ENCODE peak calls at places on chromosome X, in six cellular contexts. G is body of pancreas, Y is tibial artery, H is psoas muscle, C is transverse colon, N is neural progenitor cell. Q is an unnamed sample. For H3K4me1, the result is how much of the 10 kb centered on the place peaks cover.

GRCh38 chrX:38726596-38726995 is 74.7 kb upstream of the MID1IP1 start:
- DNase-seq in G (no peak), Y (no peak), H (no peak), C (no peak), N (no peak), Q (no peak)

GRCh38 chrX:76420237-76420636 is 7.3 kb upstream of the MAGEE1 start:
- DNase-seq in G (no peak), Y (no peak), H (no peak), C (no peak), N (no peak), Q (no peak)

GRCh38 chrX:131827935-131828334 is 195.2 kb upstream of the STK26 start:
- DNase-seq in G (peak), Y (no peak), H (no peak), C (no peak), N (peak), Q (no peak)

GRCh38 chrX:31522760-31523159 is 450.9 kb upstream of the FTHL17 start:
- DNase-seq in G (no peak), Y (no peak), H (no peak), C (no peak), N (no peak), Q (peak)

GRCh38 chrX:96102997-96103396 is 581.6 kb upstream of the DIAPH2 start:
- DNase-seq in G (no peak), Y (peak), H (no peak), C (no peak), N (no peak), Q (peak)

GRCh38 chrX:71992711-71993110 is 82.1 kb downstream of the NHSL2 start:
- DNase-seq in G (no peak), Y (no peak), H (no peak), C (no peak), N (no peak), Q (peak)

GRCh38 chrX:111164728-111165127 is 68.7 kb downstream of the PAK3 start:
- DNase-seq in G (no peak), Y (no peak), H (no peak), C (no peak), N (peak), Q (no peak)

GRCh38 chrX:1466232-1466661 is 13.5 kb upstream of the ASMTL start:
- DNase-seq in G (no peak), Y (peak), H (no peak), C (no peak), N (no peak), Q (no peak)

GRCh38 chrX:123085311-123085940 is 98.7 kb upstream of the GRIA3 start:
- DNase-seq in G (no peak), Y (no peak), H (no peak), C (no peak), N (peak), Q (no peak)

GRCh38 chrX:2684256-2684655 is 6.8 kb upstream of the CD99 start:
- DNase-seq in G (no peak), Y (no peak), H (no peak), C (no peak), N (no peak), Q (no peak)

GRCh38 chrX:13216139-13216538 is 103.7 kb downstream of the ATXN3L start:
- DNase-seq in G (no peak), Y (no peak), H (no peak), C (no peak), N (no peak), Q (no peak)

GRCh38 chrX:13208281-13208935 is 111.4 kb downstream of the ATXN3L start:
- DNase-seq in G (no peak), Y (no peak), H (no peak), C (no peak), N (no peak), Q (no peak)

GRCh38 chrX:13215729-13216128 is 104.1 kb downstream of the ATXN3L start:
- DNase-seq in G (no peak), Y (no peak), H (no peak), C (no peak), N (no peak), Q (no peak)

GRCh38 chrX:13212191-13212651 is 107.6 kb downstream of the ATXN3L start:
- DNase-seq in G (no peak), Y (no peak), H (no peak), C (no peak), N (peak), Q (no peak)
- H3K27ac ChIP-seq in G (no peak), Y (no peak), H (no peak), C (no peak), N (no peak), Q (no peak)

DNA sequence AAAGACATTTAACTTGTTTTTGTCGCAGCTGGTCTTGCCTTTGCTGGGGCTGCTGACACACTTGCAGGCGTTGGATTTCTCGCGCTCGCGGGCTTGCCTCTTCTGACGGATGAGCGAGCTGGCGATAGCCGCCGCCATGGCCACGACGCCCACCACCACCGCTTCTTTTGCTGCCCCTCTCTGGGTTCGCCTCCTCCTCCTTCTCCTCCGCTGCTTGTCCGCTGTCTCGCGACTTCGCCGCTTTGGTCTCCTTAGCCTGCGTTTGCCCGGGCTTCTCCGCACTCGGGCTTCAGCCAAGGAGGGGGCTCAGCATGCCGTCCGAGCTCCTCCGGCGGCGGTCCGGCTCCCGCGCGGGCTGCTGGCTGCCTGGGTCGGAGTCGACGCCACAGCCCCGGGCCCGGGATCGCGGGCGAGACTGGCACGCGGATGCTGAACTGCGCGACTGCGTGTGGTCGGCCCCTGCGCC is 618 bp downstream of the FGF13 start:
- DNase-seq in G (no peak), Y (no peak), H (peak), C (no peak), N (peak), Q (peak)
- H3K4me1 ChIP-seq in G (under half), Y (under half), H (under half), C (under half), N (under half), Q (under half)

GRCh38 chrX:125288343-125288742 is 31.3 kb upstream of the TEX13C start:
- DNase-seq in G (no peak), Y (no peak), H (no peak), C (no peak), N (no peak), Q (no peak)

GRCh38 chrX:125289920-125290319 is 29.8 kb upstream of the TEX13C start:
- DNase-seq in G (no peak), Y (no peak), H (no peak), C (no peak), N (no peak), Q (no peak)

GRCh38 chrX:125291124-125291523 is 28.5 kb upstream of the TEX13C start:
- DNase-seq in G (no peak), Y (no peak), H (no peak), C (no peak), N (no peak), Q (no peak)

GRCh38 chrX:125287282-125287681 is 32.4 kb upstream of the TEX13C start:
- DNase-seq in G (no peak), Y (no peak), H (no peak), C (no peak), N (no peak), Q (no peak)

GRCh38 chrX:125289209-125289608 is 30.5 kb upstream of the TEX13C start:
- DNase-seq in G (no peak), Y (no peak), H (no peak), C (no peak), N (no peak), Q (no peak)
- TF ChIP-seq CTCF in G (no peak), Y (no peak), H (no peak), C (no peak), N (no peak), Q (no peak)

GRCh38 chrX:136183175-136183574 is 35.8 kb downstream of the FHL1 start:
- DNase-seq in G (no peak), Y (no peak), H (no peak), C (no peak), N (no peak), Q (no peak)

GRCh38 chrX:136186023-136186413 is 38.7 kb downstream of the FHL1 start:
- DNase-seq in G (no peak), Y (no peak), H (no peak), C (no peak), N (no peak), Q (no peak)

GRCh38 chrX:136182394-136182793 is 35.1 kb downstream of the FHL1 start:
- DNase-seq in G (no peak), Y (no peak), H (no peak), C (no peak), N (no peak), Q (no peak)

GRCh38 chrX:136183917-136184316 is 36.6 kb downstream of the FHL1 start:
- DNase-seq in G (no peak), Y (no peak), H (no peak), C (no peak), N (no peak), Q (no peak)

GRCh38 chrX:136185409-136186022 is 38.2 kb downstream of the FHL1 start:
- DNase-seq in G (no peak), Y (no peak), H (no peak), C (no peak), N (no peak), Q (no peak)
- H3K27ac ChIP-seq in G (no peak), Y (peak), H (peak), C (peak), N (no peak), Q (peak)

GRCh38 chrX:40973619-40974018 is 111.6 kb upstream of the USP9X start:
- DNase-seq in G (no peak), Y (no peak), H (no peak), C (no peak), N (no peak), Q (no peak)
- H3K4me1 ChIP-seq in G (under half), Y (under half), H (under half), C (under half), N (under half), Q (under half)

GRCh38 chrX:87582453-87582852 is 64.9 kb downstream of the KLHL4 start:
- DNase-seq in G (no peak), Y (no peak), H (no peak), C (no peak), N (no peak), Q (no peak)

GRCh38 chrX:87580862-87581261 is 63.3 kb downstream of the KLHL4 start:
- DNase-seq in G (no peak), Y (no peak), H (no peak), C (no peak), N (no peak), Q (no peak)

GRCh38 chrX:87578978-87579377 is 61.4 kb downstream of the KLHL4 start:
- DNase-seq in G (no peak), Y (no peak), H (no peak), C (no peak), N (peak), Q (no peak)

GRCh38 chrX:87583679-87584078 is 66.1 kb downstream of the KLHL4 start:
- DNase-seq in G (no peak), Y (no peak), H (no peak), C (no peak), N (peak), Q (no peak)
- TF ChIP-seq CTCF in G (peak), Y (no peak), H (peak), C (no peak), N (peak), Q (no peak)

DNA sequence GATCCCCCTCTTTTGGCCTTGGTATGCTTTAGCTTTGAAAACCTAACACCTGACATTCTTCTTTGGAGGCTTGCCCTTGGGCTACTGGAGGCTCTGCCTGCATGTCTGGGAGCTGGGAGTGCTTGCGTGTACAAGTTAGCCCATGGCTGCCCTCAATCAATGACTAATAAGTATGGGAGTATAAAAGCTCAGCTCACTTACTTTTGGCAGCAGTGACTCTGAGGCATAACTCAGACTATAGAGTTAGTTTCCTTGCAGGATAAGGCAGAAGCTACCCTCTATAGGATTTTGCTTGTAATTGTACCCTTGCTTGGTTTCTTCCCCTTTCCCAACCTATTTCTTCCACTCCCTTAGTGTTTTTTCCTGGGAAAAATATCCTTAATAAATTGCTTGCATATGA is 247.9 kb downstream of the PPP1R2C start:
- DNase-seq in G (no peak), Y (no peak), H (no peak), C (no peak), N (no peak), Q (no peak)
- H3K27ac ChIP-seq in G (no peak), Y (no peak), H (no peak), C (no peak), N (no peak), Q (no peak)

DNA sequence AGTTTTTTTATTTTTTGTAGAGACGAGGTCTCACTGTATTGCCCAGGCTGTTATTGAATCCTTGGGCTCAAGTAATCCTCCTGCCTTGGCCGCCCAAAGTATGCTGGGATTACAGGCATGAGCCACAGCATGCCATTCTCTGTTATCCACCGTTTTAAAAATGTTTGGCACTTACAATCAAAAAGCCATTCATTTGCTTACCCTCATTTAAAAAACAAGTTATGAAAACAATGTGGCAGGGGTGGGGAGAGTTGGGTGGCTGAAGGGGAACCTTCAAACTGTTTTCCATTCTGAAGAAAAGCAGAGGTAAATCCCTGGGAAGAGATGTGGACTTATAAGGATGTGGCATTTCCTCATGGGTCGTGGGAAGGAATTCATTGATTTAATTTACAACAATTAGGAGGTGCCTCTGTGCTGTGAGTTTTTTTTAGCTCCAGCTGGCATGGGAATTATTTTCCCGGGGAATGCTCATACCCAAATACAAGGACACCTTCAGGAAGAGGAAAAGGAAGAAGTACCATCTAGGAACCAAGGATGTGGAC is 103.5 kb downstream of the MID1 start:
- DNase-seq in G (no peak), Y (no peak), H (no peak), C (no peak), N (no peak), Q (no peak)
- H3K4me1 ChIP-seq in G (under half), Y (under half), H (under half), C (under half), N (under half), Q (under half)

DNA sequence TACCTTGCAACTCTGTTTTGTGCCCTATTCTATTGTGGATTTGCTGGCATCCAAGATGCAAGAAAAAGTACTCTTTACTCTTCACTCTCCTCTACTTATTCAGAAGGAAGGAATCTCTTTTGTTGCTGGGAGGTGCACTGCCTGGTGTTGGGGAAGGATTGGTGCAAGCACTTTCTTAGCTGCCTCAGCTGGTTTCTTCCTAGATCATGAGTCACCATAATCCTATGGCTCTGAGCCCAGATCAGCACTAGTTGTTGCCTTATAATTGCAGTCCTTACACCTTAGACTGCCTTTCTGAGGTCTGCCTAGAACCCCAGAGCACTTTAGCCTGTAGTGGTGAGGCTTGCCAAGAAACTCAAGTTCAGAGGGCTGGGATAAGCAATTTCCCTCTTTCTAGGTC is 37.0 kb upstream of the CT83 start:
- DNase-seq in G (no peak), Y (no peak), H (no peak), C (no peak), N (no peak), Q (no peak)
- TF ChIP-seq CTCF in G (no peak), Y (no peak), H (no peak), C (no peak), N (no peak), Q (no peak)

DNA sequence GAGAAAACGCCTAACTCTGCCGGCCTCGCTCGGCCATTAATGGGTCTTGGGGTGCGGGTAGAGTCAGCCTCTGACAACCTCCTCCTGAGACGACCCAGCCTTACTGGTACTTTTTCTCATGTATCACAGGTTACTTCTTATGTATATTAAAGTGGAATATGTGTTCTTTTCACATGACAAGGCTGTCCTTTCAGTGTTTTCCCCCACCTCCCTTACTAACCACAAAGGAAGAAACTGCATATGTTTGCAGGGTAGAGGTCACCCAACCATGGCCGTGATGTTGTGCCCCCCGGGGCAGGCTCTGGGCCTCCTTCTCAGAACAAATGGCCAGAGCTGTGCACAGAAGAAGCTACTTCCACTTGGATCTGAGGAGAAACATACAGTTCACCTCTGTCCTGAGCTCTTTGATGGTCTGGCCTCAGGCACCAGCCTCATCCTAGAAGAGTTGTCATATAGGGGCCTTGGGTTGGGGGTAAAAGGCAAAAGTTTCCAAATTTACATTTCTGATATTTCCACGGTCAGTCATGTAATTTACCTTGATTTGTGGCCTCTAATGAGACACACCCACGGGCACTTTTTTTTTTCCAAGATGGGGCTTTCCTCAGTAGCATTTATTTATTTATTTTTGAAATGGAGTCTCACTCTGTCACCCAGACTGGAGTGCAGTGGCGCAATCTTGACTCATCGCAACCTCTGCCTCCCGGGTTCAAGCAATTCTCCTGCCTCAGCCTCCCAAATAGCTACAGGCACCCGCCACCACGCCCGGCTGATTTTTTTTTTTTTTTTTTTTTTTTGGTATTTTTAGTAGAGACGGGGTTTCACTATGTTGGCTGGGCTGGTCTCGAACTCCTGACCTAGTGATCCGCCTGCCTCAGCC is 1.9 kb downstream of the SOWAHD start:
- DNase-seq in G (no peak), Y (no peak), H (no peak), C (no peak), N (no peak), Q (no peak)
- H3K27ac ChIP-seq in G (no peak), Y (no peak), H (no peak), C (no peak), N (no peak), Q (no peak)

Q was measured in thyroid gland.